ENCODE peak calls at places on chromosomes 11 and 22, in eight cellular contexts. One of them, this sample, is unnamed.

GRCh38 chr11:7672960-7673723 is at the start of gene CYB5R2:
- DNase-seq in chondrocyte: no peak
- DNase-seq in T-helper 17 cell: no peak
- DNase-seq in stimulated activated CD4-positive, alpha-beta T cell treated with anti-CD3 and anti-CD28 coated beads, Interleukin-4, amount 100 ng/mL, for 24 hours: no peak
- DNase-seq in stimulated activated CD8-positive, alpha-beta memory T cell treated with anti-CD3 and anti-CD28 coated beads, Interleukin-15, amount 100 ng/mL, for 24 hours: no peak
- DNase-seq in iPS-NIHi11: peak; percentile 86
- DNase-seq in lower lobe of right lung: peak; percentile 80
- DNase-seq in stimulated activated effector memory CD8-positive, alpha-beta T cell treated with anti-CD3 and anti-CD28 coated beads, Interleukin-12 subunit alpha, Interleukin-12 subunit beta, amount 100 ng/mL, for 72 hours: no peak
- DNase-seq in this sample: no peak

GRCh38 chr11:63829823-63830489 is 9.0 kb upstream of the MARK2 start:
- DNase-seq in stimulated activated CD8-positive, alpha-beta memory T cell treated with anti-CD3 and anti-CD28 coated beads, Interleukin-15, amount 100 ng/mL, for 24 hours: no peak
- DNase-seq in lower lobe of right lung: no peak
- DNase-seq in T-helper 17 cell: no peak
- DNase-seq in stimulated activated CD4-positive, alpha-beta T cell treated with anti-CD3 and anti-CD28 coated beads, Interleukin-4, amount 100 ng/mL, for 24 hours: no peak
- DNase-seq in iPS-NIHi11: peak; percentile 74
- DNase-seq in chondrocyte: no peak
- DNase-seq in stimulated activated effector memory CD8-positive, alpha-beta T cell treated with anti-CD3 and anti-CD28 coated beads, Interleukin-12 subunit alpha, Interleukin-12 subunit beta, amount 100 ng/mL, for 72 hours: no peak
- DNase-seq in this sample: no peak

GRCh38 chr11:22407899-22408298 is 69.7 kb downstream of the SLC17A6 start:
- DNase-seq in lower lobe of right lung: no peak
- DNase-seq in iPS-NIHi11: no peak
- DNase-seq in stimulated activated effector memory CD8-positive, alpha-beta T cell treated with anti-CD3 and anti-CD28 coated beads, Interleukin-12 subunit alpha, Interleukin-12 subunit beta, amount 100 ng/mL, for 72 hours: no peak
- DNase-seq in T-helper 17 cell: no peak
- DNase-seq in chondrocyte: no peak
- DNase-seq in stimulated activated CD4-positive, alpha-beta T cell treated with anti-CD3 and anti-CD28 coated beads, Interleukin-4, amount 100 ng/mL, for 24 hours: no peak
- DNase-seq in stimulated activated CD8-positive, alpha-beta memory T cell treated with anti-CD3 and anti-CD28 coated beads, Interleukin-15, amount 100 ng/mL, for 24 hours: no peak
- DNase-seq in this sample: no peak

GRCh38 chr11:17915500-17916143 is 97.2 kb downstream of the SERGEF start:
- DNase-seq in iPS-NIHi11: no peak
- DNase-seq in stimulated activated CD8-positive, alpha-beta memory T cell treated with anti-CD3 and anti-CD28 coated beads, Interleukin-15, amount 100 ng/mL, for 24 hours: no peak
- DNase-seq in stimulated activated CD4-positive, alpha-beta T cell treated with anti-CD3 and anti-CD28 coated beads, Interleukin-4, amount 100 ng/mL, for 24 hours: no peak
- DNase-seq in chondrocyte: no peak
- DNase-seq in lower lobe of right lung: no peak
- DNase-seq in T-helper 17 cell: no peak
- DNase-seq in stimulated activated effector memory CD8-positive, alpha-beta T cell treated with anti-CD3 and anti-CD28 coated beads, Interleukin-12 subunit alpha, Interleukin-12 subunit beta, amount 100 ng/mL, for 72 hours: no peak
- DNase-seq in this sample: no peak

GRCh38 chr11:64854534-64855502 is 10.4 kb upstream of the CDC42BPG start:
- DNase-seq in stimulated activated CD8-positive, alpha-beta memory T cell treated with anti-CD3 and anti-CD28 coated beads, Interleukin-15, amount 100 ng/mL, for 24 hours: no peak
- DNase-seq in stimulated activated effector memory CD8-positive, alpha-beta T cell treated with anti-CD3 and anti-CD28 coated beads, Interleukin-12 subunit alpha, Interleukin-12 subunit beta, amount 100 ng/mL, for 72 hours: no peak
- DNase-seq in T-helper 17 cell: peak; percentile 48
- DNase-seq in iPS-NIHi11: peak; percentile 63
- DNase-seq in chondrocyte: peak; percentile 95
- DNase-seq in lower lobe of right lung: peak; percentile 86
- DNase-seq in stimulated activated CD4-positive, alpha-beta T cell treated with anti-CD3 and anti-CD28 coated beads, Interleukin-4, amount 100 ng/mL, for 24 hours: peak; percentile 60
- DNase-seq in this sample: peak; percentile 51

GRCh38 chr11:73267122-73267846 is 4.9 kb upstream of the P2RY6 start:
- DNase-seq in T-helper 17 cell: no peak
- DNase-seq in chondrocyte: no peak
- DNase-seq in lower lobe of right lung: no peak
- DNase-seq in iPS-NIHi11: no peak
- DNase-seq in stimulated activated effector memory CD8-positive, alpha-beta T cell treated with anti-CD3 and anti-CD28 coated beads, Interleukin-12 subunit alpha, Interleukin-12 subunit beta, amount 100 ng/mL, for 72 hours: no peak
- DNase-seq in stimulated activated CD4-positive, alpha-beta T cell treated with anti-CD3 and anti-CD28 coated beads, Interleukin-4, amount 100 ng/mL, for 24 hours: no peak
- DNase-seq in stimulated activated CD8-positive, alpha-beta memory T cell treated with anti-CD3 and anti-CD28 coated beads, Interleukin-15, amount 100 ng/mL, for 24 hours: no peak
- DNase-seq in this sample: no peak

GRCh38 chr11:64089915-64090810 is 54.4 kb downstream of the FLRT1 start:
- DNase-seq in stimulated activated CD4-positive, alpha-beta T cell treated with anti-CD3 and anti-CD28 coated beads, Interleukin-4, amount 100 ng/mL, for 24 hours: no peak
- DNase-seq in chondrocyte: no peak
- DNase-seq in T-helper 17 cell: no peak
- DNase-seq in lower lobe of right lung: no peak
- DNase-seq in stimulated activated effector memory CD8-positive, alpha-beta T cell treated with anti-CD3 and anti-CD28 coated beads, Interleukin-12 subunit alpha, Interleukin-12 subunit beta, amount 100 ng/mL, for 72 hours: no peak
- DNase-seq in iPS-NIHi11: no peak
- DNase-seq in stimulated activated CD8-positive, alpha-beta memory T cell treated with anti-CD3 and anti-CD28 coated beads, Interleukin-15, amount 100 ng/mL, for 24 hours: no peak
- DNase-seq in this sample: no peak

GRCh38 chr11:77278595-77279506 is 22.6 kb downstream of the GDPD4 start:
- DNase-seq in lower lobe of right lung: no peak
- DNase-seq in chondrocyte: no peak
- DNase-seq in T-helper 17 cell: no peak
- DNase-seq in iPS-NIHi11: no peak
- DNase-seq in stimulated activated effector memory CD8-positive, alpha-beta T cell treated with anti-CD3 and anti-CD28 coated beads, Interleukin-12 subunit alpha, Interleukin-12 subunit beta, amount 100 ng/mL, for 72 hours: no peak
- DNase-seq in stimulated activated CD4-positive, alpha-beta T cell treated with anti-CD3 and anti-CD28 coated beads, Interleukin-4, amount 100 ng/mL, for 24 hours: no peak
- DNase-seq in stimulated activated CD8-positive, alpha-beta memory T cell treated with anti-CD3 and anti-CD28 coated beads, Interleukin-15, amount 100 ng/mL, for 24 hours: no peak
- DNase-seq in this sample: no peak

GRCh38 chr11:536841-537621 is at the start of gene LRRC56:
- DNase-seq in lower lobe of right lung: peak; percentile 93
- DNase-seq in stimulated activated CD8-positive, alpha-beta memory T cell treated with anti-CD3 and anti-CD28 coated beads, Interleukin-15, amount 100 ng/mL, for 24 hours: peak; percentile 92
- DNase-seq in T-helper 17 cell: peak; percentile 92
- DNase-seq in iPS-NIHi11: peak; percentile 99
- DNase-seq in stimulated activated CD4-positive, alpha-beta T cell treated with anti-CD3 and anti-CD28 coated beads, Interleukin-4, amount 100 ng/mL, for 24 hours: peak; percentile 88
- DNase-seq in stimulated activated effector memory CD8-positive, alpha-beta T cell treated with anti-CD3 and anti-CD28 coated beads, Interleukin-12 subunit alpha, Interleukin-12 subunit beta, amount 100 ng/mL, for 72 hours: peak; percentile 92
- DNase-seq in chondrocyte: peak; percentile 92
- DNase-seq in this sample: peak; percentile 86

GRCh38 chr11:2304156-2305139 is 2.6 kb downstream of the TSPAN32 start:
- DNase-seq in stimulated activated CD4-positive, alpha-beta T cell treated with anti-CD3 and anti-CD28 coated beads, Interleukin-4, amount 100 ng/mL, for 24 hours: no peak
- DNase-seq in T-helper 17 cell: no peak
- DNase-seq in stimulated activated effector memory CD8-positive, alpha-beta T cell treated with anti-CD3 and anti-CD28 coated beads, Interleukin-12 subunit alpha, Interleukin-12 subunit beta, amount 100 ng/mL, for 72 hours: no peak
- DNase-seq in lower lobe of right lung: peak; percentile 43
- DNase-seq in chondrocyte: no peak
- DNase-seq in iPS-NIHi11: no peak
- DNase-seq in stimulated activated CD8-positive, alpha-beta memory T cell treated with anti-CD3 and anti-CD28 coated beads, Interleukin-15, amount 100 ng/mL, for 24 hours: no peak
- DNase-seq in this sample: no peak

GRCh38 chr11:57482782-57483569 is 22.6 kb downstream of the RTN4RL2 start:
- DNase-seq in iPS-NIHi11: peak; percentile 92
- DNase-seq in chondrocyte: no peak
- DNase-seq in stimulated activated CD4-positive, alpha-beta T cell treated with anti-CD3 and anti-CD28 coated beads, Interleukin-4, amount 100 ng/mL, for 24 hours: peak; percentile 71
- DNase-seq in lower lobe of right lung: peak; percentile 56
- DNase-seq in T-helper 17 cell: peak; percentile 53
- DNase-seq in stimulated activated effector memory CD8-positive, alpha-beta T cell treated with anti-CD3 and anti-CD28 coated beads, Interleukin-12 subunit alpha, Interleukin-12 subunit beta, amount 100 ng/mL, for 72 hours: peak; percentile 44
- DNase-seq in stimulated activated CD8-positive, alpha-beta memory T cell treated with anti-CD3 and anti-CD28 coated beads, Interleukin-15, amount 100 ng/mL, for 24 hours: peak; percentile 58
- DNase-seq in this sample: peak; percentile 59

GRCh38 chr11:104968365-104968855 is at the start of gene CASP4:
- DNase-seq in chondrocyte: no peak
- DNase-seq in stimulated activated CD4-positive, alpha-beta T cell treated with anti-CD3 and anti-CD28 coated beads, Interleukin-4, amount 100 ng/mL, for 24 hours: peak; percentile 6
- DNase-seq in iPS-NIHi11: no peak
- DNase-seq in T-helper 17 cell: no peak
- DNase-seq in stimulated activated effector memory CD8-positive, alpha-beta T cell treated with anti-CD3 and anti-CD28 coated beads, Interleukin-12 subunit alpha, Interleukin-12 subunit beta, amount 100 ng/mL, for 72 hours: no peak
- DNase-seq in stimulated activated CD8-positive, alpha-beta memory T cell treated with anti-CD3 and anti-CD28 coated beads, Interleukin-15, amount 100 ng/mL, for 24 hours: no peak
- DNase-seq in lower lobe of right lung: no peak
- DNase-seq in this sample: no peak

GRCh38 chr11:73072935-73073481 is 69.1 kb downstream of the FCHSD2 start:
- DNase-seq in stimulated activated effector memory CD8-positive, alpha-beta T cell treated with anti-CD3 and anti-CD28 coated beads, Interleukin-12 subunit alpha, Interleukin-12 subunit beta, amount 100 ng/mL, for 72 hours: no peak
- DNase-seq in iPS-NIHi11: no peak
- DNase-seq in stimulated activated CD8-positive, alpha-beta memory T cell treated with anti-CD3 and anti-CD28 coated beads, Interleukin-15, amount 100 ng/mL, for 24 hours: no peak
- DNase-seq in chondrocyte: no peak
- DNase-seq in lower lobe of right lung: no peak
- DNase-seq in T-helper 17 cell: no peak
- DNase-seq in stimulated activated CD4-positive, alpha-beta T cell treated with anti-CD3 and anti-CD28 coated beads, Interleukin-4, amount 100 ng/mL, for 24 hours: no peak
- DNase-seq in this sample: no peak

GRCh38 chr11:10418259-10418949 is 36.7 kb upstream of the AMPD3 start:
- DNase-seq in lower lobe of right lung: no peak
- DNase-seq in stimulated activated CD8-positive, alpha-beta memory T cell treated with anti-CD3 and anti-CD28 coated beads, Interleukin-15, amount 100 ng/mL, for 24 hours: no peak
- DNase-seq in T-helper 17 cell: no peak
- DNase-seq in iPS-NIHi11: no peak
- DNase-seq in chondrocyte: no peak
- DNase-seq in stimulated activated effector memory CD8-positive, alpha-beta T cell treated with anti-CD3 and anti-CD28 coated beads, Interleukin-12 subunit alpha, Interleukin-12 subunit beta, amount 100 ng/mL, for 72 hours: no peak
- DNase-seq in stimulated activated CD4-positive, alpha-beta T cell treated with anti-CD3 and anti-CD28 coated beads, Interleukin-4, amount 100 ng/mL, for 24 hours: no peak
- DNase-seq in this sample: no peak

GRCh38 chr22:49398115-49398514 is 429.6 kb downstream of the BRD1 start:
- DNase-seq in stimulated activated effector memory CD8-positive, alpha-beta T cell treated with anti-CD3 and anti-CD28 coated beads, Interleukin-12 subunit alpha, Interleukin-12 subunit beta, amount 100 ng/mL, for 72 hours: no peak
- DNase-seq in lower lobe of right lung: peak; percentile 34
- DNase-seq in stimulated activated CD8-positive, alpha-beta memory T cell treated with anti-CD3 and anti-CD28 coated beads, Interleukin-15, amount 100 ng/mL, for 24 hours: no peak
- DNase-seq in iPS-NIHi11: no peak
- DNase-seq in T-helper 17 cell: no peak
- DNase-seq in stimulated activated CD4-positive, alpha-beta T cell treated with anti-CD3 and anti-CD28 coated beads, Interleukin-4, amount 100 ng/mL, for 24 hours: no peak
- DNase-seq in chondrocyte: no peak
- DNase-seq in this sample: no peak

GRCh38 chr11:75028321-75029097 is 39.8 kb downstream of the NEU3 start:
- DNase-seq in stimulated activated CD4-positive, alpha-beta T cell treated with anti-CD3 and anti-CD28 coated beads, Interleukin-4, amount 100 ng/mL, for 24 hours: no peak
- DNase-seq in stimulated activated effector memory CD8-positive, alpha-beta T cell treated with anti-CD3 and anti-CD28 coated beads, Interleukin-12 subunit alpha, Interleukin-12 subunit beta, amount 100 ng/mL, for 72 hours: no peak
- DNase-seq in iPS-NIHi11: no peak
- DNase-seq in stimulated activated CD8-positive, alpha-beta memory T cell treated with anti-CD3 and anti-CD28 coated beads, Interleukin-15, amount 100 ng/mL, for 24 hours: no peak
- DNase-seq in lower lobe of right lung: no peak
- DNase-seq in T-helper 17 cell: no peak
- DNase-seq in chondrocyte: no peak
- DNase-seq in this sample: no peak

GRCh38 chr11:23995891-23996290 is 501.0 kb upstream of the LUZP2 start:
- DNase-seq in stimulated activated effector memory CD8-positive, alpha-beta T cell treated with anti-CD3 and anti-CD28 coated beads, Interleukin-12 subunit alpha, Interleukin-12 subunit beta, amount 100 ng/mL, for 72 hours: no peak
- DNase-seq in T-helper 17 cell: no peak
- DNase-seq in stimulated activated CD4-positive, alpha-beta T cell treated with anti-CD3 and anti-CD28 coated beads, Interleukin-4, amount 100 ng/mL, for 24 hours: no peak
- DNase-seq in iPS-NIHi11: no peak
- DNase-seq in chondrocyte: no peak
- DNase-seq in lower lobe of right lung: no peak
- DNase-seq in stimulated activated CD8-positive, alpha-beta memory T cell treated with anti-CD3 and anti-CD28 coated beads, Interleukin-15, amount 100 ng/mL, for 24 hours: no peak
- DNase-seq in this sample: no peak

GRCh38 chr22:23305922-23306374 is 125.6 kb downstream of the BCR start:
- DNase-seq in T-helper 17 cell: no peak
- DNase-seq in stimulated activated CD4-positive, alpha-beta T cell treated with anti-CD3 and anti-CD28 coated beads, Interleukin-4, amount 100 ng/mL, for 24 hours: no peak
- DNase-seq in stimulated activated CD8-positive, alpha-beta memory T cell treated with anti-CD3 and anti-CD28 coated beads, Interleukin-15, amount 100 ng/mL, for 24 hours: no peak
- DNase-seq in stimulated activated effector memory CD8-positive, alpha-beta T cell treated with anti-CD3 and anti-CD28 coated beads, Interleukin-12 subunit alpha, Interleukin-12 subunit beta, amount 100 ng/mL, for 72 hours: no peak
- DNase-seq in lower lobe of right lung: peak; percentile 62
- DNase-seq in chondrocyte: peak; percentile 58
- DNase-seq in iPS-NIHi11: no peak
- DNase-seq in this sample: no peak

GRCh38 chr11:115930276-115930675 is 426.1 kb upstream of the CADM1 start:
- DNase-seq in T-helper 17 cell: no peak
- DNase-seq in stimulated activated effector memory CD8-positive, alpha-beta T cell treated with anti-CD3 and anti-CD28 coated beads, Interleukin-12 subunit alpha, Interleukin-12 subunit beta, amount 100 ng/mL, for 72 hours: no peak
- DNase-seq in lower lobe of right lung: no peak
- DNase-seq in iPS-NIHi11: no peak
- DNase-seq in stimulated activated CD8-positive, alpha-beta memory T cell treated with anti-CD3 and anti-CD28 coated beads, Interleukin-15, amount 100 ng/mL, for 24 hours: no peak
- DNase-seq in chondrocyte: no peak
- DNase-seq in stimulated activated CD4-positive, alpha-beta T cell treated with anti-CD3 and anti-CD28 coated beads, Interleukin-4, amount 100 ng/mL, for 24 hours: no peak
- DNase-seq in this sample: no peak